ENCODE peak calls at places on chromosomes 11 and 22, in five cellular contexts. L is nucleus accumbens; G is AG10803; Y is central memory CD4-positive, alpha-beta T cell; N is tibial artery. T is an unnamed sample.

GRCh38 chr11:130002352-130002845 is at the start of gene PRDM10:
- DNase-seq in L (peak; percentile 95), G (peak; percentile 94), Y (peak; percentile 92), N (peak; percentile 92), T (peak; percentile 89)

GRCh38 chr22:49770454-49771265 is 57.0 kb downstream of the BRD1 start:
- DNase-seq in G (no peak), N (no peak), L (no peak), Y (no peak), T (no peak)

GRCh38 chr11:72751293-72752087 is 718 bp downstream of the ARAP1 start:
- DNase-seq in Y (no peak), L (no peak), N (no peak), G (no peak), T (no peak)

GRCh38 chr22:44130076-44130711 is 50.5 kb upstream of the PARVG start:
- DNase-seq in G (no peak), L (no peak), N (no peak), Y (no peak), T (no peak)

GRCh38 chr22:25101986-25102385 is 97.7 kb upstream of the CRYBB3 start:
- DNase-seq in N (no peak), Y (no peak), L (no peak), G (no peak), T (no peak)

GRCh38 chr11:71222318-71223080 is 29.9 kb downstream of the SHANK2 start:
- DNase-seq in N (peak; percentile 15), Y (no peak), G (no peak), L (no peak), T (no peak)

GRCh38 chr22:37185646-37186227 is 2.3 kb downstream of the C1QTNF6 start:
- DNase-seq in G (no peak), L (no peak), Y (no peak), N (no peak), T (no peak)

GRCh38 chr11:35377262-35377661 is 42.1 kb downstream of the SLC1A2 start:
- DNase-seq in Y (no peak), L (no peak), G (no peak), N (no peak), T (no peak)

GRCh38 chr11:4543561-4543960 is 1.4 kb upstream of the OR52M1 start:
- DNase-seq in Y (no peak), N (no peak), L (no peak), G (no peak), T (no peak)

GRCh38 chr22:24550028-24550901 is 4.7 kb downstream of the GUCD1 start:
- DNase-seq in N (no peak), G (no peak), L (no peak), Y (no peak), T (peak; percentile 85)

GRCh38 chr11:95363710-95364109 is 132.7 kb upstream of the SESN3 start:
- DNase-seq in L (no peak), Y (no peak), N (no peak), G (no peak), T (no peak)

GRCh38 chr11:71927813-71928738 is at the start of gene XNDC1N:
- DNase-seq in L (peak; percentile 93), G (no peak), Y (peak; percentile 56), N (peak; percentile 56), T (peak; percentile 85)

GRCh38 chr11:74701351-74701750 is 29.9 kb downstream of the CHRDL2 start:
- DNase-seq in L (no peak), G (no peak), Y (no peak), N (no peak), T (peak; percentile 19)

GRCh38 chr11:1152316-1153104 is 5.2 kb upstream of the MUC5AC start:
- DNase-seq in L (no peak), N (no peak), Y (no peak), G (peak; percentile 11), T (peak; percentile 21)

GRCh38 chr11:117631336-117632090 is 165.5 kb downstream of the DSCAML1 start:
- DNase-seq in G (no peak), L (no peak), N (no peak), Y (no peak), T (no peak)

GRCh38 chr11:120952503-120953229 is 71.2 kb upstream of the TBCEL start:
- DNase-seq in L (peak; percentile 86), G (peak; percentile 67), Y (peak; percentile 19), N (peak; percentile 59), T (peak; percentile 44)

GRCh38 chr22:36985490-36985889 is 33.8 kb downstream of the TST start:
- DNase-seq in Y (no peak), G (no peak), L (no peak), N (no peak), T (no peak)

GRCh38 chr22:27195104-27195503 is 537.7 kb downstream of the MIAT start:
- DNase-seq in Y (no peak), G (no peak), N (peak; percentile 38), L (no peak), T (no peak)

GRCh38 chr11:44066732-44067131 is 662 bp downstream of the ACCS start:
- DNase-seq in G (peak; percentile 65), Y (no peak), L (no peak), N (no peak), T (no peak)

GRCh38 chr22:48488611-48489456 is 1338.8 kb downstream of the BRD1 start:
- DNase-seq in Y (no peak), N (no peak), G (no peak), L (peak; percentile 51), T (no peak)

GRCh38 chr22:49364398-49364797 is 463.3 kb downstream of the BRD1 start:
- DNase-seq in G (no peak), L (no peak), Y (no peak), N (no peak), T (no peak)

GRCh38 chr11:1199689-1200610 is 22.9 kb upstream of the MUC5B start:
- DNase-seq in Y (no peak), L (no peak), N (no peak), G (no peak), T (no peak)

GRCh38 chr11:57360991-57361390 is 20.0 kb downstream of the PRG3 start:
- DNase-seq in Y (no peak), L (no peak), G (no peak), N (no peak), T (no peak)

GRCh38 chr11:112751763-112752162 is 209.5 kb upstream of the NCAM1 start:
- DNase-seq in N (no peak), L (no peak), G (no peak), Y (no peak), T (no peak)

GRCh38 chr22:25582946-25583345 is 18.5 kb downstream of the GRK3 start:
- DNase-seq in G (peak; percentile 53), Y (no peak), N (no peak), L (no peak), T (no peak)

GRCh38 chr11:99325807-99326206 is 305.1 kb downstream of the CNTN5 start:
- DNase-seq in N (no peak), G (peak; percentile 80), L (no peak), Y (no peak), T (peak; percentile 10)

GRCh38 chr11:7906481-7906880 is 24.6 kb downstream of the OR10A6 start:
- DNase-seq in N (no peak), L (no peak), Y (no peak), G (no peak), T (no peak)